ENCODE peak calls at places on chromosomes 4 and X, in four cellular contexts. V is brain microvascular endothelial cell, K is GM20000, D is nephron progenitor cell. S is an unnamed sample.

GRCh38 chr4:156137971-156138581 is 184.4 kb upstream of the CTSO start:
- DNase-seq in K (no peak), V (no peak), D (no peak), S (no peak)

GRCh38 chrX:15946783-15947550 is 92.4 kb upstream of the AP1S2 start:
- DNase-seq in D (no peak), V (peak), K (no peak), S (no peak)

GRCh38 chrX:23857409-23857808 is 50.3 kb downstream of the APOO start:
- DNase-seq in D (no peak), V (no peak), K (no peak), S (no peak)

GRCh38 chr4:180665481-180665880 is 1577.7 kb upstream of the TENM3 start:
- DNase-seq in D (no peak), K (no peak), V (no peak), S (no peak)

GRCh38 chrX:154013614-154014360 is 5.9 kb downstream of the IRAK1 start:
- DNase-seq in V (no peak), K (peak), D (peak), S (peak)

GRCh38 chr4:87521757-87522374 is 7.3 kb downstream of the SPARCL1 start:
- DNase-seq in D (no peak), K (no peak), V (no peak), S (no peak)

GRCh38 chr4:4549534-4549933 is 7.7 kb upstream of the STX18 start:
- DNase-seq in K (no peak), V (no peak), D (no peak), S (no peak)

GRCh38 chrX:23118890-23119527 is 119.2 kb downstream of the DDX53 start:
- DNase-seq in K (no peak), D (no peak), V (no peak), S (no peak)

GRCh38 chr4:53563824-53564223 is 27.5 kb downstream of the LNX1 start:
- DNase-seq in D (no peak), V (peak), K (peak), S (peak)

GRCh38 chr4:95141376-95141775 is 383.6 kb downstream of the BMPR1B start:
- DNase-seq in V (no peak), K (no peak), D (no peak), S (no peak)

GRCh38 chrX:154140206-154140605 is 3.8 kb upstream of the OPN1LW start:
- DNase-seq in V (no peak), K (no peak), D (no peak), S (no peak)

GRCh38 chr4:56544573-56545131 is 39.1 kb downstream of the ARL9 start:
- DNase-seq in V (peak), K (peak), D (peak), S (peak)

GRCh38 chr4:184306949-184307348 is 89.3 kb upstream of the ENPP6 start:
- DNase-seq in V (peak), K (no peak), D (no peak), S (no peak)

GRCh38 chr4:14582658-14583057 is 419.6 kb upstream of the CPEB2 start:
- DNase-seq in D (no peak), K (no peak), V (no peak), S (no peak)

GRCh38 chr4:109703664-109704351 is 563 bp upstream of the CASP6 start:
- DNase-seq in K (no peak), D (no peak), V (peak), S (no peak)

GRCh38 chr4:127997534-127998388 is 32.6 kb downstream of the ABHD18 start:
- DNase-seq in D (no peak), K (peak), V (no peak), S (peak)

GRCh38 chr4:22203436-22204011 is 255.0 kb upstream of the KCNIP4 start:
- DNase-seq in V (peak), D (no peak), K (no peak), S (no peak)

GRCh38 chr4:133151681-133152329 is 2.7 kb downstream of the PCDH10 start:
- DNase-seq in V (peak), D (peak), K (peak), S (peak)

GRCh38 chr4:175739612-175740011 is 72.5 kb downstream of the GPM6A start:
- DNase-seq in D (no peak), V (no peak), K (no peak), S (no peak)

GRCh38 chr4:166594326-166594946 is 639.9 kb downstream of the SPOCK3 start:
- DNase-seq in D (peak), K (peak), V (peak), S (peak)

GRCh38 chr4:173231916-173232315 is 63.3 kb downstream of the GALNT7 start:
- DNase-seq in V (no peak), D (no peak), K (no peak), S (no peak)
- TF ChIP-seq CTCF in V (peak), D (no peak), K (no peak), S (no peak)

GRCh38 chr4:37685211-37685725 is 908 bp downstream of the RELL1 start:
- DNase-seq in V (no peak), D (no peak), K (no peak), S (no peak)

GRCh38 chr4:37687175-37687525 is 974 bp upstream of the RELL1 start:
- DNase-seq in K (no peak), D (no peak), V (no peak), S (no peak)

GRCh38 chr4:37685726-37686372 is 327 bp downstream of the RELL1 start:
- DNase-seq in D (no peak), V (peak), K (no peak), S (peak)

GRCh38 chr4:37687666-37688065 is 1.5 kb upstream of the RELL1 start:
- DNase-seq in D (no peak), V (no peak), K (no peak), S (no peak)

DNA sequence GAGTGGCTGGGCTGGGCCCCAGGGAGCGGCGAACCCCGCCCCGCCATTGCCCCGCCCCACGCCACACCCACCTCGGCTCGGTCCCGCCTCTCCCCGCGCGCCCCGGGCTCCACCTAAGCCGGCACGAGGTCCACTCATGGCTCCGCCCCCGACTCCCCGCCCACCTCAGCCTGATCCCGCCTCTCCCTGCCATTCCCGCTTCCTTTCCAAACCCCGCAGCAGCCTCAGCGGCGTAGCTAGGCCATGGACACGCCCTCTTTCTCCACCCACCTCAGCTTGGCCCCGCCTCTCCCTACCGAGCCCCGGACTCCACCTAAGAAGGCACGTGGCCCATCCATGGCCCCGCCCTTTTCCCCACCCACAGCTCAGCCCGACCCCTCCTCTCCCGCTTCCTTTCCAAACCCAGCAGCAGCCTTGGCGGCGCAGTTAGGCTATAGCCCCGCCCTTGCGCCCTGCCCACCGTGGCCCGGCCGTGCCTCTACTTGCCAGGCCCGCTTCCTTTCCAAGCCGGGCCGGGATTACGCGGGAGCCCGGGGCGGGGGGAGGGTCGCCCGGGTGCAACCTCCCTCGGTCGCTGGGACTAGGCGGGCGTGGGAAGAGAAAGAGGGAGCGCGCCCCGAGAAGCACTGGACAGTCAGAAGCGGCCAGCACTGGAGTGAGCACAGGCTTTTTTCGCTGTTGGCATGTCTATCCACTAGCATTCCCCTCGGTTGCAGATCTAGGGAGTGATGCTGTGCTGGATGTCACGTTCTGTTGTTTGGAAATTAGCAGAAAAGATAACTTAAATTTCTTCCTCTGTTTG is at the start of gene RELL1:
- DNase-seq in D (peak), K (peak), V (peak), S (peak)
- TF ChIP-seq CTCF in D (no peak), K (no peak), V (no peak), S (no peak)

GRCh38 chrX:118758511-118758910 is 31.1 kb downstream of the IL13RA1 start:
- DNase-seq in V (no peak), D (no peak), K (no peak), S (no peak)

GRCh38 chrX:118761950-118762725 is 34.7 kb downstream of the IL13RA1 start:
- DNase-seq in V (no peak), D (no peak), K (peak), S (no peak)

GRCh38 chrX:118756111-118756510 is 28.7 kb downstream of the IL13RA1 start:
- DNase-seq in V (no peak), K (no peak), D (no peak), S (no peak)

GRCh38 chrX:118763489-118763888 is 36.1 kb downstream of the IL13RA1 start:
- DNase-seq in V (no peak), D (no peak), K (no peak), S (no peak)

DNA sequence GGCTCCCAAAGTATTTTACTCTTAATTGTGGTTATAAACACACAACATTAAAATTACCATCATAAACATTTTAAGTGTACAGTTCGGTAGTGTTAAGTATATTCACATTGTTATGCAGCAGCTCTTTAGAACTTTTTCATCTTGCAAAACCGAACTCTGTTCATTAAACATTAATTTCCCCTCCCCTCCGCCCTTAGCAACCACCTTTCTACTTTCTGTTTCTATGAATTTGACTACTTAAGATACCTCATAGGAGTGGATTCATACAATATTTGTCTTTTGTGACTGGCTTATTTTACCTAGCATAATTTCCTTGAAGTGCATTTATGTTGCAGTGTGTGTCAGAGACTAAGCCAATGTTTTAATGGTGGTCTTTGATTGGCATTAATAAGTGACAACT is 32.6 kb downstream of the IL13RA1 start:
- DNase-seq in K (no peak), D (no peak), V (no peak), S (no peak)
- TF ChIP-seq CTCF in K (no peak), D (no peak), V (no peak), S (no peak)

DNA sequence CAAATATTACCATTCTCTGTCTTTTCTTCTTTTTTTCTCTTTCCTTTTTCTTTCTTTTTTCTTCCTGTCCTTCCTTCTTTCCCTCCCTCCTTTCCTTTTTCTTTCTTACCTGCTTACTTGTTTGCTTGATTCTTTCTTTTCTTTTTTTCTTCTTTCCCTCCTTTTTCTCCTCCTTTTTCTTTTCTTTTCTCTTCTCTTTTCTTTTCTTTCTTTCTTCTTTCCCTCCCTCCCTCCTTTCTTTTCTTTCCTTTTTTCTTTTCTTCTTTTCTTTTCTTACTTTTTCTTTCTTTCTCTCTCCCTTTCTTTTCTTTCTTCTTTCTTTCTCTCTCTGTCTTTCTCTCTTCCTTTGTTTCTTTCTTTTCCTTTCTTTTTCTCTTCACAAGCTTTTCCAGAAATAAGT is 697.4 kb upstream of the ADGRL3 start:
- DNase-seq in K (no peak), V (no peak), D (no peak), S (no peak)
- TF ChIP-seq CTCF in K (no peak), V (no peak), D (no peak), S (no peak)

GRCh38 chr4:101356928-101357327 is 9.6 kb upstream of the PPP3CA start:
- DNase-seq in V (peak), D (no peak), K (no peak), S (no peak)

GRCh38 chr4:101355246-101355645 is 7.9 kb upstream of the PPP3CA start:
- DNase-seq in K (peak), V (no peak), D (no peak), S (peak)

GRCh38 chr4:101357751-101358150 is 10.4 kb upstream of the PPP3CA start:
- DNase-seq in K (no peak), V (peak), D (no peak), S (no peak)

DNA sequence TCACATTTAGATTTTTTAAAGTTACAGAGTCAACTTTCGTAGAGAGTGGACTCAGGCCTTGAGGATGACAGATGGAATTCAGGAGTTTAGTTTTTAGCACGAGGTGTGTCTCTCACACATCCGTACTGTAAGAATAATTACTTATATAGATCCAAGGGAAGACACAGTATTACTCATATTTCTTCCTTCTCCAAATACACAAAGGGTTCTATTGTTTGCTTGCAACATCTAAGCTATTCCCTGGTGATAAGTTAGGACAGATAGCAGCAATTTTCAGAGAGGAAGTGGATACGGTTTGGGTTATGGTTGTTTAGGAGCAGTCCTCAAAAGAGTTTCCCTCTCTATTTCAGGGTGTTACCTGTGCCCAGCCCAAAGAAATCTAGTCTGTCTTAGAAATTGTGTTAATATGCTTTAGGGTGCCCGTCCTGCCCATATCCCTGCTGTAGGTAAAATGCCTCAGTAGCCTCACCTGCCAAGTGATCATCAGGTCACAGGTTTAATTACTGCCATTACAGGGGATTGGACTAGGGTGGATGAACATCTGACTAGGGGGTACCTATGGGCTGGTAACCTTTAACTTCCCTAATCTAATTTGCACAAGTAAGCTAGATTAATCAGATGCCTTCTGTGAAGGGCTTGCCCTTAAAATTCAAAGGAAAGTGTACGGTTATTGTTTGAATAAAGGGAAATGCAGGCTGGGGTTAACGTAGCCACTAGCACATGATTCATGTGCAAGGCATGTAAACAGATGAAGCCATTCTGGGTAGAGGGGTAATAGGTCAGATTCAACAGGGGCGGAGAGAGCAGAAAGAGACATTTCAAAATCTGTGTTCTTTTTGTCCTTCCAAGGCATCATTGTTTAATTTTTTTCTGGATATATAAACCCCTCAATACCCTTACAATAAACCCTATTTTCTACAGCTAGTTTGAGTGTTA is 8.7 kb upstream of the PPP3CA start:
- DNase-seq in V (peak), K (no peak), D (no peak), S (no peak)
- TF ChIP-seq CTCF in V (no peak), K (no peak), D (no peak), S (no peak)

GRCh38 chr4:958836-959337 is 14.5 kb downstream of the DGKQ start:
- DNase-seq in K (no peak), D (no peak), V (no peak), S (no peak)
- TF ChIP-seq CTCF in K (no peak), D (no peak), V (no peak), S (no peak)

DNA sequence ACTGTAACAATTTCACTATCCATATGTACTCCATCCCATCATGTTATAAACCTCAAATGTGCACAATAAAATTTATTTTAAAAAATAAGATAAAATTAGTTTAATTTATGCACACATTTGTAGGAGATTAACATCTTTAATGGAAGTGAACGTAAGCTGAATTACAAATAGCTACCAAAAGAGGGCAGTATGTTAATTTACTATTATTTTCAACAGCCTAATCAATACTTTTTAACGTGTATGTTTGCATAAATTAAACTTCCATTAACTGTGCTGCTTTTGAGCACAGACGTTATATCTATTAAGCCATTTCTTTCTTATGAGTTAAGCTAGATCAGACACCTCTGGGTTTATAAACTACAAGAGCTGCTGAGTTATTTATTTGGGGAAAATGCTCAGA is 56.5 kb upstream of the PHKA2 start:
- DNase-seq in D (no peak), K (no peak), V (no peak), S (no peak)
- TF ChIP-seq CTCF in D (peak), K (no peak), V (no peak), S (peak)

DNA sequence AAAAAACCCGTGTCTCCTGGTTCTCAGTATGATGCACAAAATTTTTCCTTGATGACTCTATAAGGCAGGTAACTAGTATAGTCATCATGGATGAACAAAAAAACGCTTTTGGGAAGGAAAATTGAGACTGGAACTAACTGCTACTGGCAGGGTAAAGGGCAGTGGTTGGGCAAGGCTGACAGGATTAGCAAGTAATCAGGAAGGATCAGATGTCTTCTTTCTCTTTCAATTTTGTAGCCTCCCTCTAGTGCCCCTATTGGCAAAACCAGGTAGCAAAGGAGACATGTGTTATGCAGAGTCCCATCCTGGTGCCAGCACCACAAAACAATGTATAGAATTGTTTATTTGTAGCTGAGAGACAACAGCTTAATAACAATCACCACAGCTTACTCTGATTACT is 12.8 kb upstream of the SLITRK4 start:
- DNase-seq in K (no peak), D (no peak), V (no peak), S (no peak)
- TF ChIP-seq CTCF in K (no peak), D (peak), V (no peak), S (no peak)

GRCh38 chrX:57817302-57817701 is 93.0 kb downstream of the ZXDA start:
- DNase-seq in D (no peak), K (no peak), V (no peak), S (no peak)
- TF ChIP-seq CTCF in D (no peak), K (peak), V (no peak), S (peak)

S was measured in GM10248.